ENCODE peak calls at places on chromosomes 7 and 10, in four cellular contexts. Y, X, E and H are unnamed samples.

GRCh38 chr10:73916761-73917470 is 6.0 kb downstream of the PLAU start:
- DNase-seq in Y (no peak), X (no peak), E (no peak), H (no peak)

GRCh38 chr7:99497771-99498545 is 2.1 kb downstream of the ZNF394 start:
- DNase-seq in E (no peak), X (no peak), Y (no peak), H (no peak)

GRCh38 chr7:50864694-50865093 is 82.0 kb upstream of the GRB10 start:
- DNase-seq in Y (no peak), E (no peak), X (no peak), H (peak)

GRCh38 chr7:22193361-22194016 is 163.5 kb downstream of the RAPGEF5 start:
- DNase-seq in X (peak), E (no peak), Y (no peak), H (peak)

GRCh38 chr7:76074306-76074971 is 26.5 kb downstream of the MDH2 start:
- DNase-seq in Y (no peak), E (no peak), X (no peak), H (no peak)

GRCh38 chr10:109411897-109412296 is 511.4 kb downstream of the XPNPEP1 start:
- DNase-seq in Y (peak), E (no peak), X (no peak), H (no peak)

GRCh38 chr7:2074694-2075093 is 158.1 kb downstream of the MAD1L1 start:
- DNase-seq in X (no peak), Y (no peak), E (no peak), H (no peak)

GRCh38 chr10:126186746-126187145 is 201.5 kb downstream of the ADAM12 start:
- DNase-seq in Y (no peak), E (no peak), X (no peak), H (no peak)

GRCh38 chr10:110972231-110973134 is 53.1 kb downstream of the SHOC2 start:
- DNase-seq in Y (no peak), X (no peak), E (no peak), H (no peak)